ENCODE peak calls at places on chromosomes 2 and 18, in six cellular contexts. N, M, I, F, X and Z are unnamed samples.

GRCh38 chr2:237408280-237408679 is 5.7 kb downstream of the COL6A3 start:
- DNase-seq in N (no peak), M (no peak), I (no peak), F (peak), X (no peak), Z (no peak)

GRCh38 chr2:157938556-157938955 is 62.4 kb upstream of the ACVR1 start:
- DNase-seq in N (no peak), M (no peak), I (no peak), F (no peak), X (no peak), Z (no peak)

GRCh38 chr2:236088368-236089057 is 79.7 kb downstream of the GBX2 start:
- DNase-seq in N (no peak), M (no peak), I (no peak), F (no peak), X (no peak), Z (no peak)

GRCh38 chr2:239025951-239026461 is 178.1 kb downstream of the TWIST2 start:
- DNase-seq in N (no peak), M (peak), I (peak), F (peak), X (no peak), Z (peak)

GRCh38 chr2:55550368-55551102 is 31.0 kb downstream of the CFAP36 start:
- DNase-seq in N (no peak), M (no peak), I (no peak), F (no peak), X (no peak), Z (no peak)

GRCh38 chr2:143918465-143918989 is 601.4 kb downstream of the ZEB2 start:
- DNase-seq in N (no peak), M (no peak), I (no peak), F (no peak), X (no peak), Z (no peak)

GRCh38 chr2:22011048-22011447 is 887.3 kb downstream of the TDRD15 start:
- DNase-seq in N (no peak), M (no peak), I (no peak), F (no peak), X (no peak), Z (no peak)

GRCh38 chr2:188765522-188765921 is 208.7 kb upstream of the COL3A1 start:
- DNase-seq in N (no peak), M (peak), I (no peak), F (no peak), X (peak), Z (no peak)

GRCh38 chr2:1744446-1745170 is at the start of gene PXDN:
- DNase-seq in N (no peak), M (peak), I (peak), F (peak), X (peak), Z (peak)

GRCh38 chr2:35035883-35036282 is 1319.7 kb upstream of the CRIM1 start:
- DNase-seq in N (no peak), M (no peak), I (no peak), F (no peak), X (no peak), Z (no peak)

GRCh38 chr2:85308201-85308600 is 19.6 kb downstream of the TGOLN2 start:
- DNase-seq in N (no peak), M (no peak), I (no peak), F (no peak), X (no peak), Z (no peak)

GRCh38 chr18:11998182-11998581 is 16.9 kb downstream of the IMPA2 start:
- DNase-seq in N (no peak), M (no peak), I (peak), F (peak), X (no peak), Z (no peak)

GRCh38 chr2:167440382-167440781 is 552.1 kb downstream of the XIRP2 start:
- DNase-seq in N (no peak), M (no peak), I (no peak), F (no peak), X (no peak), Z (no peak)

GRCh38 chr2:15642334-15643208 is 50.9 kb downstream of the DDX1 start:
- DNase-seq in N (no peak), M (no peak), I (no peak), F (no peak), X (peak), Z (no peak)

GRCh38 chr2:128311755-128312341 is 6.8 kb downstream of the HS6ST1 start:
- DNase-seq in N (no peak), M (no peak), I (peak), F (peak), X (no peak), Z (peak)

GRCh38 chr18:63339920-63340484 is 20.4 kb upstream of the BCL2 start:
- DNase-seq in N (no peak), M (no peak), I (no peak), F (no peak), X (peak), Z (no peak)

GRCh38 chr2:241730679-241731293 is 3.6 kb upstream of the D2HGDH start:
- DNase-seq in N (no peak), M (no peak), I (no peak), F (no peak), X (no peak), Z (no peak)

GRCh38 chr2:8494151-8494550 is 187.7 kb upstream of the ID2 start:
- DNase-seq in N (no peak), M (no peak), I (peak), F (peak), X (no peak), Z (no peak)

GRCh38 chr18:61334951-61335736 is 1.9 kb downstream of the CDH20 start:
- DNase-seq in N (no peak), M (no peak), I (no peak), F (no peak), X (no peak), Z (no peak)

GRCh38 chr2:199100326-199101110 is 357.2 kb downstream of the SATB2 start:
- DNase-seq in N (no peak), M (no peak), I (no peak), F (no peak), X (no peak), Z (no peak)